ENCODE peak calls at places on chromosomes 12 and 14, in nine cellular contexts. U is adipocyte; A is prostate gland; D is fibroblast of lung; C is BE2C; N is heart left ventricle; P is CD8-positive, alpha-beta memory T cell; J is left ventricle myocardium inferior; F is aorta. M is an unnamed sample. For H3K4me1, the result is how much of the 10 kb centered on the place peaks cover.

GRCh38 chr14:64544607-64545312 is 4.2 kb downstream of the HSPA2 start:
- DNase-seq in J (no peak), F (no peak), C (no peak), P (no peak), A (no peak), U (no peak), N (no peak), D (no peak), M (no peak)

GRCh38 chr14:34628681-34629135 is 1.2 kb downstream of the SNX6 start:
- DNase-seq in U (peak), J (peak), N (no peak), F (no peak), C (no peak), P (peak), A (no peak), D (peak), M (no peak)

GRCh38 chr14:99138999-99139865 is 132.8 kb downstream of the BCL11B start:
- DNase-seq in U (no peak), N (peak), J (no peak), C (no peak), P (no peak), D (no peak), F (no peak), A (no peak), M (no peak)

GRCh38 chr12:111953455-111953854 is 59.5 kb downstream of the TMEM116 start:
- DNase-seq in N (no peak), J (no peak), P (no peak), D (no peak), U (no peak), A (no peak), C (no peak), F (no peak), M (peak)

GRCh38 chr14:60862283-60862682 is 118.6 kb downstream of the TRMT5 start:
- DNase-seq in U (peak), F (no peak), N (peak), A (peak), D (no peak), C (no peak), P (no peak), J (no peak), M (peak)

GRCh38 chr12:121214171-121214777 is 4.3 kb downstream of the P2RX4 start:
- DNase-seq in F (no peak), U (peak), N (no peak), D (peak), C (no peak), J (no peak), P (no peak), A (no peak), M (no peak)

GRCh38 chr14:69924181-69924580 is 45.0 kb downstream of the SMOC1 start:
- DNase-seq in N (no peak), F (no peak), J (no peak), A (no peak), U (no peak), P (no peak), C (no peak), D (peak), M (peak)

GRCh38 chr14:23512156-23512555 is 39.4 kb downstream of the ZFHX2 start:
- DNase-seq in J (no peak), P (no peak), U (no peak), D (peak), F (no peak), C (peak), N (no peak), A (no peak), M (no peak)

GRCh38 chr12:14567311-14568195 is at the start of gene PLBD1:
- DNase-seq in J (peak), P (no peak), D (peak), F (peak), U (peak), A (peak), C (peak), N (peak), M (no peak)

GRCh38 chr14:31895206-31895605 is 181.9 kb upstream of the ARHGAP5 start:
- DNase-seq in A (no peak), N (no peak), J (no peak), F (no peak), D (peak), U (peak), P (no peak), C (no peak), M (no peak)

GRCh38 chr12:44654641-44655625 is 221.2 kb downstream of the NELL2 start:
- DNase-seq in U (no peak), N (no peak), C (no peak), D (no peak), A (no peak), J (no peak), F (no peak), P (no peak), M (no peak)

GRCh38 chr12:59401862-59402261 is 194.0 kb upstream of the SLC16A7 start:
- DNase-seq in U (no peak), J (no peak), N (no peak), F (no peak), A (no peak), P (no peak), C (no peak), D (no peak), M (no peak)

GRCh38 chr14:105487449-105487985 is 831 bp downstream of the CRIP1 start:
- DNase-seq in A (no peak), J (peak), C (no peak), U (no peak), D (no peak), P (peak), N (peak), F (peak), M (no peak)

GRCh38 chr12:50986961-50987737 is 34.8 kb downstream of the HIGD1C start:
- DNase-seq in J (no peak), N (peak), U (peak), D (peak), F (no peak), A (peak), P (peak), C (peak), M (peak)

GRCh38 chr14:22159968-22160367 is 429.1 kb downstream of the DAD1 start:
- DNase-seq in C (no peak), U (no peak), F (no peak), A (no peak), P (no peak), D (no peak), J (no peak), N (no peak), M (no peak)

GRCh38 chr14:96501383-96501745 is 818 bp upstream of the PAPOLA start:
- DNase-seq in P (no peak), D (no peak), J (no peak), U (no peak), A (peak), N (no peak), C (no peak), F (no peak), M (no peak)

GRCh38 chr14:96583605-96584041 is 81.4 kb downstream of the PAPOLA start:
- DNase-seq in P (no peak), F (no peak), C (no peak), N (no peak), D (no peak), J (no peak), U (no peak), A (no peak), M (no peak)

GRCh38 chr14:103994535-103995184 is 52.3 kb upstream of the RD3L start:
- DNase-seq in J (no peak), U (no peak), P (no peak), N (no peak), C (no peak), D (peak), F (no peak), A (no peak), M (no peak)

GRCh38 chr12:127238061-127238460 is 1028.9 kb upstream of the TMEM132C start:
- DNase-seq in N (no peak), F (no peak), J (no peak), P (no peak), D (no peak), A (no peak), C (no peak), U (peak), M (no peak)

GRCh38 chr12:99916555-99916954 is 68.2 kb downstream of the ANKS1B start:
- DNase-seq in J (no peak), U (peak), D (peak), P (no peak), A (no peak), C (no peak), F (no peak), N (no peak), M (no peak)

GRCh38 chr14:72075649-72076334 is 143.6 kb downstream of the RGS6 start:
- DNase-seq in P (no peak), J (no peak), F (no peak), C (no peak), A (no peak), U (no peak), N (no peak), D (no peak), M (no peak)

GRCh38 chr14:51167587-51168219 is 72.3 kb upstream of the TMX1 start:
- DNase-seq in C (no peak), A (no peak), F (no peak), P (no peak), D (peak), J (no peak), U (peak), N (no peak), M (peak)

GRCh38 chr12:7108928-7109920 is at the start of gene C1RL:
- DNase-seq in N (peak), J (peak), C (peak), A (peak), P (peak), U (peak), F (peak), D (peak), M (peak)

GRCh38 chr12:26787125-26787495 is 45.9 kb downstream of the ITPR2 start:
- DNase-seq in D (peak), A (no peak), C (peak), P (no peak), J (no peak), N (no peak), U (peak), F (no peak), M (peak)

GRCh38 chr12:121787063-121787774 is 6.3 kb downstream of the RHOF start:
- DNase-seq in F (no peak), J (no peak), U (no peak), C (no peak), N (no peak), D (no peak), P (peak), A (no peak), M (no peak)

GRCh38 chr14:45185110-45185814 is 49.5 kb downstream of the FANCM start:
- DNase-seq in J (no peak), U (peak), P (no peak), D (peak), A (no peak), N (no peak), F (no peak), C (no peak), M (no peak)

DNA sequence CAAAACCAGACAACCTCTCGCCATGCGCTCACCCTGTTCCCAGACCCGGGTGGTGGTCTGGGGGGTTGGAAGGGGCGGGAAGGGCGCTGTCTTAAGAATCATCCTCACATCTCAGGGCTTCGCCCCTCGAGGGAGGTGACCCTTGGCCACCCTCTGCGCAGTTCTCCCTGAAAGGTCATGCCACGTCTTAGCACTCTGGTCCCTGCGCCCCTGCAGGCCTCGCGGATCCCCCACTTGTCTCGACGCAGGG is 40.6 kb upstream of the CAPRIN2 start:
- DNase-seq in C (no peak), N (no peak), A (no peak), P (peak), D (no peak), J (no peak), U (no peak), F (no peak), M (no peak)
- H3K4me3 ChIP-seq in C (no peak), N (peak), A (no peak), P (peak), D (peak), J (peak), U (peak), F (peak), M (no peak)

DNA sequence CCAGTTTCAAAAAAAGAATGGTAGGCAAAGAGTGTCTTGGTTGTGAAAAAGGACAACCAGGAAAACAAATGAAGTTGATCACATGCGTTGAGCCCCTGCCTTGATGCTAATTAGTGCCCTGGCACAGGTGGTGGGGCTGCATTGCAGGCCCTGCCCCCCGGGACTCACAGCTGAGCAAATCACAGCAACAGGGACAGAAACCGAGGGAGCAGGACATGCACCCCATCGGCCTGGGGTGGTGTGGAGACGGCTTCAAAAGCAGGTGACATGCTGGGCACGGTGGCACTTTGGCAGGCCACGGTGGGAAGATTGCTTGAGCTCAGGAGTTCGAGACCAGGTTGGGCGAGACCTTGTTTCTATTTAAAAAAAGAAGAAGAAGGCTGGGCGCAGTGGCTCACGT is 1.1 kb upstream of the PAPLN start:
- DNase-seq in D (no peak), U (no peak), A (no peak), N (no peak), C (no peak), J (no peak), P (no peak), F (no peak), M (no peak)
- H3K4me1 ChIP-seq in D (under half), U (under half), A (under half), N (under half), C (under half), J (half or more), P (under half), F (under half), M (under half)

GRCh38 chr12:31599053-31599452 is 8.1 kb upstream of the DENND5B start:
- DNase-seq in A (no peak), F (no peak), C (no peak), U (no peak), D (no peak), J (no peak), N (no peak), P (no peak), M (no peak)
- H3K4me3 ChIP-seq in A (no peak), F (no peak), C (no peak), U (no peak), D (no peak), J (no peak), N (no peak), P (no peak), M (no peak)

GRCh38 chr12:52496590-52497071 is 3.6 kb upstream of the KRT6A start:
- DNase-seq in C (no peak), D (peak), P (no peak), J (no peak), A (no peak), F (no peak), N (no peak), U (peak), M (no peak)
- H3K4me1 ChIP-seq in C (under half), D (under half), P (under half), J (under half), A (under half), F (under half), N (under half), U (half or more), M (under half)

GRCh38 chr14:66315548-66315947 is 170.6 kb upstream of the CCDC196 start:
- DNase-seq in C (no peak), U (no peak), A (no peak), J (no peak), F (no peak), P (no peak), D (no peak), N (no peak), M (no peak)
- H3K4me3 ChIP-seq in C (no peak), U (no peak), A (no peak), J (no peak), F (no peak), P (no peak), D (no peak), N (no peak), M (no peak)